ENCODE peak calls at places on chromosome 1, in nine cellular contexts. D, R, X, T, Q, M, B, P and J are unnamed samples.

GRCh38 chr1:113874017-113874879 is 2.7 kb upstream of the PTPN22 start:
- DNase-seq in D (no peak), R (no peak), X (no peak), T (no peak), Q (no peak), M (no peak), B (no peak), P (peak; percentile 77), J (peak; percentile 66)

GRCh38 chr1:42971848-42972291 is 13.2 kb upstream of the SLC2A1 start:
- DNase-seq in D (no peak), R (peak; percentile 78), X (no peak), T (no peak), Q (no peak), M (no peak), B (no peak), P (peak; percentile 90), J (no peak)

GRCh38 chr1:247747616-247748015 is 325 bp downstream of the OR14A2 start:
- DNase-seq in D (no peak), R (no peak), X (no peak), T (no peak), Q (no peak), M (no peak), B (no peak), P (peak; percentile 68), J (no peak)

GRCh38 chr1:202158810-202159533 is 1.4 kb downstream of the PTPN7 start:
- DNase-seq in D (no peak), R (no peak), X (no peak), T (no peak), Q (no peak), M (no peak), B (no peak), P (no peak), J (no peak)

GRCh38 chr1:162373541-162374375 is 2.9 kb downstream of the SPATA46 start:
- DNase-seq in D (no peak), R (no peak), X (no peak), T (no peak), Q (no peak), M (no peak), B (no peak), P (peak; percentile 82), J (no peak)

GRCh38 chr1:204623365-204623893 is 62.1 kb downstream of the LRRN2 start:
- DNase-seq in D (no peak), R (peak; percentile 4), X (no peak), T (no peak), Q (no peak), M (no peak), B (no peak), P (peak; percentile 56), J (peak; percentile 62)

GRCh38 chr1:31782066-31782762 is 18.1 kb upstream of the ADGRB2 start:
- DNase-seq in D (no peak), R (no peak), X (no peak), T (no peak), Q (no peak), M (no peak), B (no peak), P (no peak), J (no peak)

GRCh38 chr1:185837711-185838110 is 103.5 kb downstream of the HMCN1 start:
- DNase-seq in D (no peak), R (no peak), X (no peak), T (no peak), Q (no peak), M (no peak), B (no peak), P (no peak), J (no peak)

DNA sequence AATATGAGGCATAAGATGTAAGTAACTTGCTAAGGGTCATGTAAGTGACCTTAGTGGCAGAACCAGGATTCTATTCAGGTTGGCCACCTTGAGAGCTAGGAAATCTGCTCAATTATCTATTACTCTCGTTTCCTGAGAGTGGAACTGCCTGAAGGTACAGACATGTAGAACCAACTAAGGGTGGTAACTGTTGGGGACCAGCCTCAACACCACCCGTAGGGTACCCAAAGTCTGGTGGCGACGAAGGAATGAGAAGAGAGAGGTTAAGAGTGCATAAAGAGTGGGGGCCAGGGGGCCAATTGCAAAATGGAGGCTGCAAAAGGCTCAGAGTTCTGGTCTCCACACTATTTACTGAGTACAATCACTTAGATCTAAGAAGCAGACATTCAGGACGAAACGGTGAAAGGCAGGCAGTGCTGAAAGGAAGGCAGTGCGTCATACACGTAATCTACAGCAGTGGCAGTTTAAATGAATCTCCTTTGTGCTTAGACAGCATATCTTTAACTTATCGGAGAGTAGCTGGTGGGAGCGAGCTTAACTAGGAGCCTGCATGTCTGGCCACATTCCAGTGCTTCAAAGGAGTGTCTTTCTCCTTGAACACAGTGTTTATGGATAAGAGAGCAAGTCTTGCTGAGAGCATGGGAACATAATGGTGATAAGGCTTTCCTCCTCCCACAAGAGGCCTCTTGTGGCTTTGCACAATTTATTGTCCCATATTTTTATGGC is 25.0 kb downstream of the SRSF4 start:
- DNase-seq in D (no peak), R (no peak), X (no peak), T (no peak), Q (no peak), M (no peak), B (no peak), P (peak; percentile 44), J (no peak)
- H3K27ac ChIP-seq in D (peak overlapping the region; percentile 79), R (no peak overlapping the region), X (no peak overlapping the region), T (no peak overlapping the region), Q (no peak overlapping the region), M (peak overlapping the region; percentile 15), B (peak overlapping the region; percentile 56), P (peak overlapping the region; percentile 16), J (peak overlapping the region; percentile 83)

GRCh38 chr1:184791199-184791935 is 36.7 kb upstream of the EDEM3 start:
- DNase-seq in D (no peak), R (peak; percentile 15), X (no peak), T (no peak), Q (no peak), M (no peak), B (no peak), P (peak; percentile 69), J (no peak)

GRCh38 chr1:184793967-184794366 is 39.3 kb upstream of the EDEM3 start:
- DNase-seq in D (no peak), R (no peak), X (no peak), T (no peak), Q (no peak), M (no peak), B (no peak), P (no peak), J (no peak)

GRCh38 chr1:184789899-184790298 is 35.2 kb upstream of the EDEM3 start:
- DNase-seq in D (no peak), R (no peak), X (no peak), T (no peak), Q (no peak), M (no peak), B (no peak), P (no peak), J (no peak)

GRCh38 chr1:184790642-184791041 is 36.0 kb upstream of the EDEM3 start:
- DNase-seq in D (no peak), R (no peak), X (no peak), T (no peak), Q (no peak), M (no peak), B (no peak), P (no peak), J (no peak)

DNA sequence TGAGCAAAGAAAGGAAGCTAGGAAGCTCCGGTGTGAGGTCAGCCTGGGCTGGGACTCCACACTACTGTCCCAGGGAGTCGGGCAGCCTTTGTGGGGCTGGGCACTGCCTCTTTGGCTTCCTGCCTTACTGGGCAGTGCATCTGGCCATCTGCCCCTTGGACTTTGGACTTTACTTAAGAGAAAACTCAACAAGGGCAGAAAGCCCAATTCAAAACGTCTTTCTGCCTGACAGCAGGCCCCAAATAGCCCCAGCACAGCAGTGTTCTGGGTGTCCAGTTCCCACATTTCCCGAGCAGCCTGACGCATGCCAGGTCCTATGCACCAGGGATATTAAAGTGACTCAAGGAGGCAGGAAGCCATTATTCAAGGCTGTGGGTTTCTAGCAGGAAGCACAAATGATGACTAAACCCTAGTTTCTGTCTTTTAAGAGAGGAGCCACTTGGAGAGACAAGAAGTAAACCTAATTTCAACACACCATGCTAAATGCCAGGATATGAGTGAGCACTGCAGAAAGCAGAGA is 37.9 kb upstream of the EDEM3 start:
- DNase-seq in D (no peak), R (peak; percentile 84), X (no peak), T (no peak), Q (no peak), M (peak; percentile 86), B (peak; percentile 72), P (peak; percentile 99), J (no peak)
- H3K27ac ChIP-seq in D (no peak overlapping the region), R (peak overlapping the region; percentile 95), X (peak overlapping the region; percentile 77), T (no peak overlapping the region), Q (no peak overlapping the region), M (peak overlapping the region; percentile 96), B (peak overlapping the region; percentile 39), P (peak overlapping the region; percentile 71), J (no peak overlapping the region)

DNA sequence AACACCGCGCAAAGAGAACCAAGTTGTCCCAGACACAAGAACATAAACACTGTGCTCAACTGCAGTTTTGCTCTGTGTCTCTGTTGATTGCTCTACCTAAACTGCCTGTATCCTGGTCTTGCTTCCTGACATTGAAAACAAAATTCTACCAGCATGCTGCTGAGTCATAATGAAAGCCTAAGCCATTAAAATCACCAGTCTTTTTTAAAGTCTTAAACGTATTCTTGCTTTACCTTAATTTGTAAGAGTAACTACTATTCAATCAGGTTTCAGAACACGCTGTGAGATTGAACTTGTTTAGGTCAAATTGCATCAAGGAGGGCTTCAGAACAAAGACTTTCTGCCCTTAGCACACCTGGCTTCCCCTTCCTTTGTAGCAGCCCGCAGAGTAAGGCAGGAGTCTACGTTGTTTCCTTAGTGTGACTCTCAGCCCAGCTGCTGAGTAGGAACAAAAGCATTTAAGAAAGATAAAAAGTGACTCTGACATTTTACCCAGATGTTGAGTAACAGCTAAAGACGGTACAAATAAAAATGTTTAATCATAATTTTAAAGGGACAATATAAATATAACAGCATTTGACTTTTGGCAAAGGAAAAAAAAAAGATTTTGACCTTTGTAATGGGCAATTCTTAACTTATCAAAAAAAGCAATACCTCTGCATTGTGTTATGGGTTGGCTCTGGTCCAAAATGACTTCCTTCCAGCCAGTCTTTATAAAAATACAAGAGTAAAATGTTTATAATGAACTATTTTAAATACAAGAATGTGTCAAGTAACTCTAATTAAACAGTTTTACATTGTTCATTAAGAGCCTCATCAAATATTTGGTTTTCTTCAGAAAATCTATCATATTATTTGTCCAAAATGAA is 186.9 kb upstream of the ADGRL4 start:
- DNase-seq in D (no peak), R (no peak), X (no peak), T (no peak), Q (no peak), M (no peak), B (no peak), P (peak; percentile 81), J (peak; percentile 58)
- H3K27ac ChIP-seq in D (no peak overlapping the region), R (peak overlapping the region; percentile 58), X (no peak overlapping the region), T (no peak overlapping the region), Q (no peak overlapping the region), M (peak overlapping the region; percentile 33), B (no peak overlapping the region), P (no peak overlapping the region), J (no peak overlapping the region)

GRCh38 chr1:159207080-159207479 is 2.4 kb downstream of the ACKR1 start:
- DNase-seq in D (no peak), R (no peak), X (no peak), T (no peak), Q (no peak), M (no peak), B (no peak), P (no peak), J (no peak)

GRCh38 chr1:159203621-159204020 is 1.1 kb upstream of the ACKR1 start:
- DNase-seq in D (no peak), R (no peak), X (no peak), T (no peak), Q (no peak), M (no peak), B (no peak), P (no peak), J (no peak)

GRCh38 chr1:159204791-159205141 is at the start of gene ACKR1:
- DNase-seq in D (no peak), R (no peak), X (no peak), T (no peak), Q (no peak), M (no peak), B (no peak), P (no peak), J (no peak)

GRCh38 chr1:159205225-159205624 is 550 bp downstream of the ACKR1 start:
- DNase-seq in D (no peak), R (no peak), X (no peak), T (no peak), Q (no peak), M (no peak), B (no peak), P (no peak), J (peak; percentile 77)

DNA sequence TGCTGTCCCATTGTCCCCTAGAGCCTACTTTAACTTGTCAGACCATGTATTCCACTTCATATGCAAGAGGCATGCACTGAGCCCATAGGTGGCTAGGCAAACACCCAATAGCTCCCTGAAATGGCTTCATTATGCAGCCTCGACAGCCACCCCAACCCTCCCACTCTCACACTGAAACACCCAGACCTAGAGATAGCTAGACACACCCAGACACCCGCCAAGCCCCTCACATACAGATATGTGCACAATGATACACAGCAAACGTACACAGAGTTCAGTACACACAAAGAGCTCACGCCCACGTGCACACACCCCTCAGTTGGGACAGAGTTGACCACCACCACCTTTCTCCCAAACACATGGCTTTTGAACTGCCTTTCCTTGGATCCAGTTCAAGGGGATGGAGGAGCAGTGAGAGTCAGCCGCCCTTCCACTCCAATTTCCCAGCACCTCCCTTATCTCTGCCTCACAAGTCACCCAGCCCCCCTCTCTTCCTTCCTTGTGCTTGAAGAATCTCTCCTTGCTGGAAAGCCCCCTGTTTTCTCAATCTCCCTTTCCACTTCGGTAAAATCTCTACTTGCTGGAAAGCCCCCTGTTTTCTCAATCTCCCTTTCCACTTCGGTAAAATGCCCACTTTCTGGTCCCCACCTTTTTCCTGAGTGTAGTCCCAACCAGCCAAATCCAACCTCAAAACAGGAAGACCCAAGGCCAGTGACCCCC is 444 bp upstream of the ACKR1 start:
- DNase-seq in D (no peak), R (no peak), X (no peak), T (no peak), Q (no peak), M (no peak), B (no peak), P (no peak), J (no peak)
- H3K27ac ChIP-seq in D (no peak overlapping the region), R (no peak overlapping the region), X (peak overlapping the region; percentile 31), T (no peak overlapping the region), Q (no peak overlapping the region), M (no peak overlapping the region), B (no peak overlapping the region), P (no peak overlapping the region), J (no peak overlapping the region)